ENCODE peak calls at places on chromosomes 1 and 21, in seven cellular contexts. L is IMR-90; J is Panc1; Q is iPS-NIHi11; E is caudate nucleus; S is A549; Z is activated naive CD8-positive, alpha-beta T cell treated with anti-CD3 and anti-CD28 coated beads, Interleukin-2, amount 50 U/mL, for 16 hours. K is an unnamed sample.

GRCh38 chr1:82388679-82389078 is 587.9 kb downstream of the ADGRL2 start:
- DNase-seq in L (peak), J (no peak), Q (no peak), E (no peak), S (no peak), Z (no peak), K (no peak)

GRCh38 chr1:53266038-53266437 is 27.7 kb upstream of the MAGOH start:
- DNase-seq in L (no peak), J (no peak), Q (peak), E (no peak), S (no peak), Z (no peak), K (no peak)

GRCh38 chr21:45392206-45392971 is 12.6 kb upstream of the COL18A1 start:
- DNase-seq in L (no peak), J (no peak), Q (no peak), E (no peak), S (no peak), Z (no peak), K (no peak)

GRCh38 chr1:203628185-203628996 is 1.8 kb downstream of the ATP2B4 start:
- DNase-seq in L (peak), J (peak), Q (peak), E (no peak), S (no peak), Z (no peak), K (no peak)

GRCh38 chr1:110783292-110783918 is 89.5 kb upstream of the CD53 start:
- DNase-seq in L (peak), J (peak), Q (peak), E (peak), S (peak), Z (peak), K (peak)

GRCh38 chr1:20992327-20993056 is 184.2 kb downstream of the EIF4G3 start:
- DNase-seq in L (peak), J (no peak), Q (no peak), E (no peak), S (no peak), Z (no peak), K (no peak)

GRCh38 chr1:149917590-149918144 is at the start of gene SV2A:
- DNase-seq in L (peak), J (no peak), Q (peak), E (peak), S (no peak), Z (no peak), K (peak)

GRCh38 chr1:89167590-89168215 is 8.1 kb downstream of the GBP7 start:
- DNase-seq in L (no peak), J (no peak), Q (no peak), E (no peak), S (no peak), Z (no peak), K (no peak)

GRCh38 chr1:2643414-2644077 is 10.7 kb upstream of the MMEL1 start:
- DNase-seq in L (no peak), J (no peak), Q (no peak), E (no peak), S (no peak), Z (no peak), K (no peak)